ENCODE peak calls at places on chromosomes 1 and 21, in seven cellular contexts. One of them, this sample, is unnamed.

GRCh38 chr21:21030311-21030710 is 32.1 kb downstream of the NCAM2 start:
- DNase-seq in body of pancreas: no peak
- DNase-seq in left lung: no peak
- DNase-seq in thoracic aorta: no peak
- DNase-seq in cardiac muscle cell: no peak
- DNase-seq in choroid plexus epithelial cell: no peak
- DNase-seq in tibial nerve: no peak
- DNase-seq in this sample: no peak

GRCh38 chr1:143694085-143694484 is 277.7 kb downstream of the FAM72C start:
- DNase-seq in tibial nerve: no peak
- DNase-seq in left lung: no peak
- DNase-seq in cardiac muscle cell: no peak
- DNase-seq in body of pancreas: no peak
- DNase-seq in thoracic aorta: no peak
- DNase-seq in choroid plexus epithelial cell: no peak
- DNase-seq in this sample: no peak

GRCh38 chr21:26055841-26056264 is 114.7 kb downstream of the APP start:
- DNase-seq in tibial nerve: no peak
- DNase-seq in body of pancreas: no peak
- DNase-seq in left lung: no peak
- DNase-seq in cardiac muscle cell: no peak
- DNase-seq in thoracic aorta: no peak
- DNase-seq in choroid plexus epithelial cell: no peak
- DNase-seq in this sample: peak; percentile 54

GRCh38 chr1:100671604-100672003 is 47.9 kb upstream of the VCAM1 start:
- DNase-seq in thoracic aorta: no peak
- DNase-seq in left lung: no peak
- DNase-seq in tibial nerve: no peak
- DNase-seq in cardiac muscle cell: peak; percentile 50
- DNase-seq in body of pancreas: no peak
- DNase-seq in choroid plexus epithelial cell: peak; percentile 34
- DNase-seq in this sample: peak; percentile 51

GRCh38 chr1:212674872-212675271 is 24.8 kb downstream of the BATF3 start:
- DNase-seq in body of pancreas: no peak
- DNase-seq in thoracic aorta: no peak
- DNase-seq in tibial nerve: no peak
- DNase-seq in left lung: no peak
- DNase-seq in choroid plexus epithelial cell: no peak
- DNase-seq in cardiac muscle cell: no peak
- DNase-seq in this sample: no peak

GRCh38 chr1:162417650-162418049 is 5.7 kb upstream of the SH2D1B start:
- DNase-seq in body of pancreas: no peak
- DNase-seq in tibial nerve: no peak
- DNase-seq in left lung: no peak
- DNase-seq in thoracic aorta: no peak
- DNase-seq in choroid plexus epithelial cell: no peak
- DNase-seq in cardiac muscle cell: no peak
- DNase-seq in this sample: no peak

GRCh38 chr1:10251325-10252103 is 41.1 kb downstream of the KIF1B start:
- DNase-seq in thoracic aorta: no peak
- DNase-seq in body of pancreas: no peak
- DNase-seq in choroid plexus epithelial cell: peak; percentile 70
- DNase-seq in left lung: no peak
- DNase-seq in cardiac muscle cell: peak; percentile 28
- DNase-seq in tibial nerve: no peak
- DNase-seq in this sample: peak; percentile 46

GRCh38 chr21:38042246-38042645 is 126.0 kb upstream of the KCNJ6 start:
- DNase-seq in choroid plexus epithelial cell: peak; percentile 1
- DNase-seq in thoracic aorta: no peak
- DNase-seq in body of pancreas: no peak
- DNase-seq in cardiac muscle cell: no peak
- DNase-seq in left lung: no peak
- DNase-seq in tibial nerve: no peak
- DNase-seq in this sample: no peak

GRCh38 chr1:155970531-155971167 is 7.7 kb downstream of the ARHGEF2 start:
- DNase-seq in body of pancreas: no peak
- DNase-seq in cardiac muscle cell: peak; percentile 78
- DNase-seq in thoracic aorta: peak; percentile 68
- DNase-seq in choroid plexus epithelial cell: peak; percentile 80
- DNase-seq in tibial nerve: peak; percentile 66
- DNase-seq in left lung: peak; percentile 96
- DNase-seq in this sample: peak; percentile 85

GRCh38 chr1:245234217-245235120 is 79.7 kb downstream of the KIF26B start:
- DNase-seq in cardiac muscle cell: no peak
- DNase-seq in tibial nerve: no peak
- DNase-seq in left lung: no peak
- DNase-seq in body of pancreas: peak; percentile 77
- DNase-seq in thoracic aorta: no peak
- DNase-seq in choroid plexus epithelial cell: peak; percentile 36
- DNase-seq in this sample: no peak

GRCh38 chr1:84247425-84248220 is 53.9 kb upstream of the SAMD13 start:
- DNase-seq in tibial nerve: no peak
- DNase-seq in thoracic aorta: no peak
- DNase-seq in body of pancreas: no peak
- DNase-seq in choroid plexus epithelial cell: peak; percentile 91
- DNase-seq in cardiac muscle cell: peak; percentile 60
- DNase-seq in left lung: no peak
- DNase-seq in this sample: peak; percentile 99

GRCh38 chr1:84708031-84708430 is 17.8 kb upstream of the SSX2IP start:
- DNase-seq in tibial nerve: no peak
- DNase-seq in body of pancreas: no peak
- DNase-seq in thoracic aorta: no peak
- DNase-seq in left lung: no peak
- DNase-seq in cardiac muscle cell: no peak
- DNase-seq in choroid plexus epithelial cell: peak; percentile 7
- DNase-seq in this sample: no peak

GRCh38 chr21:27802816-27803475 is 836.1 kb upstream of the ADAMTS5 start:
- DNase-seq in left lung: no peak
- DNase-seq in choroid plexus epithelial cell: peak; percentile 80
- DNase-seq in thoracic aorta: no peak
- DNase-seq in body of pancreas: no peak
- DNase-seq in tibial nerve: peak; percentile 35
- DNase-seq in cardiac muscle cell: peak; percentile 50
- DNase-seq in this sample: peak; percentile 41

GRCh38 chr1:7459915-7460314 is 311.2 kb upstream of the VAMP3 start:
- DNase-seq in cardiac muscle cell: no peak
- DNase-seq in thoracic aorta: no peak
- DNase-seq in left lung: peak; percentile 49
- DNase-seq in body of pancreas: no peak
- DNase-seq in choroid plexus epithelial cell: no peak
- DNase-seq in tibial nerve: no peak
- DNase-seq in this sample: no peak

GRCh38 chr1:18681423-18681835 is 50.8 kb downstream of the PAX7 start:
- DNase-seq in left lung: no peak
- DNase-seq in tibial nerve: no peak
- DNase-seq in body of pancreas: no peak
- DNase-seq in cardiac muscle cell: peak; percentile 35
- DNase-seq in thoracic aorta: no peak
- DNase-seq in choroid plexus epithelial cell: peak; percentile 28
- DNase-seq in this sample: peak; percentile 2

GRCh38 chr1:216207154-216207553 is 216.1 kb downstream of the USH2A start:
- DNase-seq in left lung: no peak
- DNase-seq in choroid plexus epithelial cell: no peak
- DNase-seq in body of pancreas: no peak
- DNase-seq in tibial nerve: no peak
- DNase-seq in cardiac muscle cell: no peak
- DNase-seq in thoracic aorta: no peak
- DNase-seq in this sample: no peak

GRCh38 chr1:1068374-1069060 is 5.6 kb downstream of the RNF223 start:
- DNase-seq in body of pancreas: peak; percentile 77
- DNase-seq in tibial nerve: no peak
- DNase-seq in left lung: peak; percentile 88
- DNase-seq in thoracic aorta: no peak
- DNase-seq in choroid plexus epithelial cell: no peak
- DNase-seq in cardiac muscle cell: no peak
- DNase-seq in this sample: no peak

GRCh38 chr1:118987431-118988185 is 535 bp downstream of the TBX15 start:
- DNase-seq in body of pancreas: no peak
- DNase-seq in tibial nerve: no peak
- DNase-seq in choroid plexus epithelial cell: peak; percentile 84
- DNase-seq in left lung: no peak
- DNase-seq in cardiac muscle cell: no peak
- DNase-seq in thoracic aorta: no peak
- DNase-seq in this sample: no peak

GRCh38 chr1:36710008-36710407 is 227.3 kb upstream of the CSF3R start:
- DNase-seq in tibial nerve: no peak
- DNase-seq in body of pancreas: no peak
- DNase-seq in thoracic aorta: no peak
- DNase-seq in left lung: no peak
- DNase-seq in cardiac muscle cell: no peak
- DNase-seq in choroid plexus epithelial cell: no peak
- DNase-seq in this sample: no peak

GRCh38 chr21:43340491-43341348 is 86.2 kb downstream of the SIK1 start:
- DNase-seq in cardiac muscle cell: peak; percentile 91
- DNase-seq in tibial nerve: no peak
- DNase-seq in body of pancreas: no peak
- DNase-seq in left lung: no peak
- DNase-seq in thoracic aorta: no peak
- DNase-seq in choroid plexus epithelial cell: peak; percentile 92
- DNase-seq in this sample: peak; percentile 93

GRCh38 chr1:42163536-42164503 is 725 bp downstream of the GUCA2A start:
- DNase-seq in left lung: no peak
- DNase-seq in tibial nerve: no peak
- DNase-seq in body of pancreas: no peak
- DNase-seq in cardiac muscle cell: no peak
- DNase-seq in choroid plexus epithelial cell: no peak
- DNase-seq in thoracic aorta: no peak
- DNase-seq in this sample: no peak

GRCh38 chr21:45636459-45636858 is 7.1 kb upstream of the PCBP3 start:
- DNase-seq in left lung: no peak
- DNase-seq in body of pancreas: no peak
- DNase-seq in cardiac muscle cell: no peak
- DNase-seq in choroid plexus epithelial cell: no peak
- DNase-seq in thoracic aorta: no peak
- DNase-seq in tibial nerve: no peak
- DNase-seq in this sample: no peak

GRCh38 chr1:193156826-193157142 is 29.6 kb downstream of the B3GALT2 start:
- DNase-seq in tibial nerve: no peak
- DNase-seq in cardiac muscle cell: no peak
- DNase-seq in body of pancreas: no peak
- DNase-seq in left lung: no peak
- DNase-seq in choroid plexus epithelial cell: no peak
- DNase-seq in thoracic aorta: no peak
- DNase-seq in this sample: peak; percentile 21

GRCh38 chr1:117642963-117643362 is 37.1 kb downstream of the TENT5C start:
- DNase-seq in tibial nerve: no peak
- DNase-seq in left lung: no peak
- DNase-seq in thoracic aorta: no peak
- DNase-seq in body of pancreas: no peak
- DNase-seq in choroid plexus epithelial cell: no peak
- DNase-seq in cardiac muscle cell: no peak
- DNase-seq in this sample: no peak

GRCh38 chr1:157994704-157995540 is 1.5 kb downstream of the KIRREL1 start:
- DNase-seq in thoracic aorta: no peak
- DNase-seq in cardiac muscle cell: peak; percentile 45
- DNase-seq in left lung: no peak
- DNase-seq in tibial nerve: no peak
- DNase-seq in choroid plexus epithelial cell: peak; percentile 51
- DNase-seq in body of pancreas: no peak
- DNase-seq in this sample: no peak
- H3K4me3 ChIP-seq in thoracic aorta: peak overlapping the region; percentile 95
- H3K4me3 ChIP-seq in cardiac muscle cell: peak overlapping the region; percentile 94
- H3K4me3 ChIP-seq in left lung: peak overlapping the region; percentile 63
- H3K4me3 ChIP-seq in tibial nerve: peak overlapping the region; percentile 83
- H3K4me3 ChIP-seq in choroid plexus epithelial cell: peak overlapping the region; percentile 87
- H3K4me3 ChIP-seq in body of pancreas: no peak overlapping the region
- H3K4me3 ChIP-seq in this sample: peak overlapping the region; percentile 99

GRCh38 chr1:203039609-203040517 is 13.6 kb downstream of the PPFIA4 start:
- DNase-seq in thoracic aorta: no peak
- DNase-seq in tibial nerve: no peak
- DNase-seq in cardiac muscle cell: no peak
- DNase-seq in choroid plexus epithelial cell: no peak
- DNase-seq in body of pancreas: no peak
- DNase-seq in left lung: no peak
- DNase-seq in this sample: peak; percentile 11
- TF ChIP-seq CTCF in thoracic aorta: no peak
- TF ChIP-seq CTCF in tibial nerve: no peak
- TF ChIP-seq CTCF in cardiac muscle cell: peak; percentile 42
- TF ChIP-seq CTCF in choroid plexus epithelial cell: peak; percentile 45
- TF ChIP-seq CTCF in body of pancreas: no peak
- TF ChIP-seq CTCF in left lung: no peak
- TF ChIP-seq CTCF in this sample: peak; percentile 47

GRCh38 chr1:222767152-222767571 is 30.2 kb downstream of the FAM177B start:
- DNase-seq in tibial nerve: no peak
- DNase-seq in choroid plexus epithelial cell: no peak
- DNase-seq in cardiac muscle cell: no peak
- DNase-seq in body of pancreas: no peak
- DNase-seq in left lung: no peak
- DNase-seq in thoracic aorta: no peak
- DNase-seq in this sample: no peak

GRCh38 chr1:222769968-222770620 is 33.1 kb downstream of the FAM177B start:
- DNase-seq in body of pancreas: no peak
- DNase-seq in tibial nerve: no peak
- DNase-seq in choroid plexus epithelial cell: no peak
- DNase-seq in thoracic aorta: no peak
- DNase-seq in cardiac muscle cell: no peak
- DNase-seq in left lung: no peak
- DNase-seq in this sample: no peak

GRCh38 chr1:222768592-222768991 is 31.6 kb downstream of the FAM177B start:
- DNase-seq in tibial nerve: no peak
- DNase-seq in thoracic aorta: no peak
- DNase-seq in choroid plexus epithelial cell: no peak
- DNase-seq in left lung: no peak
- DNase-seq in body of pancreas: no peak
- DNase-seq in cardiac muscle cell: no peak
- DNase-seq in this sample: no peak

DNA sequence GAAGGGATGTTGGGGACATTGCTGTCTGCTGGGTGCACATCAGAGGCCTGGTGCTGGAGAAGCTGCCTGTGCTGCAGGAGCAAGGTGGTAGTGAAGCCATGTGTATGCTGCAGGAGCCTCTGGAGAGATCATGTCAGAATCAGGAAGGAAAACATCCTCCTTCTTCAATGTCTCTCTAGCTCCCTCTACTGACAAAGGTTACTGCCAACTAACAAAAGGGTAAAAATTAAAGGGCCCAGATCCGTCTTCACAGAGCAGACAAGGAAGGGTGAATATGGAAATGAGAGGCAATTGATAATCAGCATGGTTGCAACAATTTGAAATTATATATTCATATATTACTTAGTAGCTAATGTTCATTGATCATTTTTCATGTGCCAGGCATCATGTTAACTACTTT is 32.2 kb downstream of the FAM177B start:
- DNase-seq in thoracic aorta: no peak
- DNase-seq in choroid plexus epithelial cell: no peak
- DNase-seq in body of pancreas: no peak
- DNase-seq in left lung: no peak
- DNase-seq in cardiac muscle cell: no peak
- DNase-seq in tibial nerve: no peak
- DNase-seq in this sample: no peak
- H3K4me3 ChIP-seq in thoracic aorta: no peak overlapping the region
- H3K4me3 ChIP-seq in choroid plexus epithelial cell: no peak overlapping the region
- H3K4me3 ChIP-seq in body of pancreas: no peak overlapping the region
- H3K4me3 ChIP-seq in left lung: no peak overlapping the region
- H3K4me3 ChIP-seq in cardiac muscle cell: no peak overlapping the region
- H3K4me3 ChIP-seq in tibial nerve: no peak overlapping the region
- H3K4me3 ChIP-seq in this sample: no peak overlapping the region

DNA sequence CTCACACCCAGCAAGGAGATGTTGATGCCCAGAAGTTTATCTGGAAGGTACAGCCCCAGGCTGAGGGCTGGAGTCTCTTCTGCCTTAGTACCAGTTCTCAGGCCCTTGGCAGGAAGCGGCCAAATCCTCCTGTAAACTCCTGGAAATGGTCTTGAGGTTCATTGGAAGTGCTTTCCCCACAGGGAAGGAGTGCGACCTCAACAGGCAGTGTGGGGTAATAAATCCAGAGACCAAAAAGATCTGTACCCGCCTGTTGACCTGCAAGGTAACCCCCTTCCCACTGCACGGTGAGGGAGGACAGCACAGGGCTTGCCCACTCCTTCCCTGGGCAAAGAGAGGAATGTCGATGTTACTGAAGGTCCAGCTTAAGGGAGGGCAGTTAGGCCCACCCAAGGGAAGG is 4.5 kb downstream of the ATXN7L2 start:
- DNase-seq in thoracic aorta: no peak
- DNase-seq in cardiac muscle cell: no peak
- DNase-seq in choroid plexus epithelial cell: peak; percentile 17
- DNase-seq in tibial nerve: no peak
- DNase-seq in body of pancreas: no peak
- DNase-seq in left lung: no peak
- DNase-seq in this sample: no peak
- TF ChIP-seq CTCF in thoracic aorta: no peak
- TF ChIP-seq CTCF in cardiac muscle cell: no peak
- TF ChIP-seq CTCF in choroid plexus epithelial cell: peak; percentile 31
- TF ChIP-seq CTCF in tibial nerve: no peak
- TF ChIP-seq CTCF in body of pancreas: no peak
- TF ChIP-seq CTCF in left lung: no peak
- TF ChIP-seq CTCF in this sample: peak; percentile 13